ENCODE peak calls at places on chromosomes 11 and 22, in four cellular contexts. X, K, D and H are unnamed samples.

GRCh38 chr22:47645450-47645914 is 883.0 kb downstream of the TBC1D22A start:
- DNase-seq in K (no peak), X (no peak), D (no peak), H (no peak)

GRCh38 chr11:2515401-2516275 is 70.8 kb downstream of the KCNQ1 start:
- DNase-seq in K (no peak), X (peak; percentile 54), D (no peak), H (no peak)

GRCh38 chr22:32917577-32918375 is 116.3 kb downstream of the TIMP3 start:
- DNase-seq in D (no peak), K (no peak), X (no peak), H (no peak)

GRCh38 chr11:126153999-126154398 is 57.5 kb downstream of the RPUSD4 start:
- DNase-seq in K (no peak), X (peak; percentile 26), D (peak; percentile 11), H (no peak)

GRCh38 chr11:121575250-121575962 is 122.6 kb upstream of the SORL1-AS1 start:
- DNase-seq in D (no peak), K (no peak), X (no peak), H (no peak)

GRCh38 chr11:118002010-118002540 is 15.9 kb downstream of the IL10RA start:
- DNase-seq in K (no peak), X (no peak), D (no peak), H (peak; percentile 95)

GRCh38 chr11:130737866-130738431 is 178.3 kb downstream of the SNX19 start:
- DNase-seq in X (no peak), D (peak; percentile 97), K (no peak), H (no peak)

GRCh38 chr11:76823481-76824028 is 37.2 kb upstream of the ACER3 start:
- DNase-seq in X (no peak), K (no peak), D (peak; percentile 24), H (no peak)

GRCh38 chr11:27524155-27524554 is 17.6 kb upstream of the LIN7C start:
- DNase-seq in K (no peak), D (peak; percentile 11), X (no peak), H (no peak)

GRCh38 chr11:35683728-35684339 is 21.3 kb downstream of the TRIM44 start:
- DNase-seq in X (no peak), K (no peak), D (no peak), H (no peak)